ENCODE peak calls at places on chromosome 12, in seven cellular contexts. E is right lobe of liver, U is transverse colon, H is GM12892, N is esophagus muscularis mucosa, T is A549, Q is lower leg skin. W is an unnamed sample.

GRCh38 chr12:130872179-130873096 is 572 bp downstream of the RAN start:
- DNase-seq in E (no peak), U (peak), T (peak), H (peak), Q (no peak), N (no peak), W (peak)

GRCh38 chr12:71438670-71439361 is 782 bp upstream of the LGR5 start:
- DNase-seq in T (no peak), U (no peak), H (no peak), Q (no peak), N (no peak), E (no peak), W (no peak)

GRCh38 chr12:48219635-48220034 is 16.5 kb upstream of the OR10AD1 start:
- DNase-seq in T (no peak), N (no peak), E (no peak), H (no peak), Q (no peak), U (no peak), W (no peak)

GRCh38 chr12:89166525-89166934 is 185.8 kb downstream of the DUSP6 start:
- DNase-seq in H (no peak), N (no peak), T (no peak), E (no peak), U (no peak), Q (no peak), W (peak)

GRCh38 chr12:67026847-67027246 is 242.3 kb upstream of the CAND1 start:
- DNase-seq in Q (no peak), U (no peak), N (no peak), E (no peak), T (no peak), H (no peak), W (no peak)

GRCh38 chr12:18165889-18166288 is 75.9 kb upstream of the RERGL start:
- DNase-seq in U (no peak), T (no peak), E (no peak), N (no peak), Q (no peak), H (no peak), W (no peak)

GRCh38 chr12:38954119-38954746 is 48.8 kb upstream of the CPNE8 start:
- DNase-seq in E (no peak), T (no peak), Q (no peak), H (no peak), U (no peak), N (no peak), W (no peak)

GRCh38 chr12:1171657-1172056 is 180.6 kb downstream of the ERC1 start:
- DNase-seq in Q (no peak), H (no peak), T (no peak), U (no peak), N (no peak), E (no peak), W (no peak)

GRCh38 chr12:60278209-60278608 is 682.4 kb downstream of the SLC16A7 start:
- DNase-seq in H (no peak), N (no peak), E (no peak), U (no peak), Q (no peak), T (no peak), W (no peak)

GRCh38 chr12:62930546-62931425 is 4.2 kb downstream of the PPM1H start:
- DNase-seq in U (no peak), H (no peak), T (no peak), Q (no peak), E (no peak), N (no peak), W (no peak)

GRCh38 chr12:55694188-55694515 is 13.6 kb downstream of the ITGA7 start:
- DNase-seq in U (no peak), H (no peak), Q (no peak), E (peak), N (no peak), T (no peak), W (no peak)

GRCh38 chr12:4270016-4270669 is 3.4 kb upstream of the CCND2 start:
- DNase-seq in N (no peak), U (peak), E (no peak), Q (no peak), H (no peak), T (no peak), W (no peak)

GRCh38 chr12:70243510-70244331 is 488 bp downstream of the CNOT2 start:
- DNase-seq in E (peak), U (peak), Q (peak), N (peak), H (peak), T (peak), W (peak)

GRCh38 chr12:38713294-38713693 is 192.1 kb downstream of the CPNE8 start:
- DNase-seq in N (no peak), H (no peak), T (no peak), U (no peak), Q (no peak), E (no peak), W (no peak)

GRCh38 chr12:68469136-68469535 is 137.0 kb upstream of the MDM1 start:
- DNase-seq in T (no peak), E (no peak), Q (no peak), N (no peak), H (no peak), U (no peak), W (no peak)

GRCh38 chr12:56189336-56189917 is at the start of gene SMARCC2:
- DNase-seq in U (peak), Q (peak), H (peak), N (peak), E (peak), T (peak), W (peak)

GRCh38 chr12:90124914-90125313 is 416.3 kb upstream of the ATP2B1 start:
- DNase-seq in N (no peak), E (no peak), H (no peak), T (no peak), Q (no peak), U (no peak), W (no peak)

GRCh38 chr12:99282086-99282485 is 365.5 kb upstream of the GARIN6 start:
- DNase-seq in T (no peak), E (no peak), N (no peak), H (no peak), U (no peak), Q (no peak), W (no peak)

GRCh38 chr12:42483534-42483857 is 106.0 kb downstream of the PRICKLE1 start:
- DNase-seq in E (no peak), N (no peak), T (no peak), Q (no peak), U (peak), H (peak), W (peak)

GRCh38 chr12:17971850-17972249 is 118.1 kb downstream of the RERGL start:
- DNase-seq in T (no peak), E (no peak), U (no peak), N (no peak), Q (no peak), H (no peak), W (no peak)

GRCh38 chr12:67456281-67456918 is 187.2 kb downstream of the CAND1 start:
- DNase-seq in T (no peak), U (no peak), N (no peak), E (no peak), H (no peak), Q (no peak), W (no peak)

GRCh38 chr12:53295070-53295890 is at the start of gene PFDN5:
- DNase-seq in H (peak), E (peak), T (peak), Q (peak), N (peak), U (peak), W (peak)

GRCh38 chr12:131077931-131078391 is 124.3 kb downstream of the ADGRD1 start:
- DNase-seq in N (no peak), E (peak), H (no peak), Q (no peak), U (no peak), T (no peak), W (no peak)

GRCh38 chr12:9064815-9065606 is 50.7 kb downstream of the A2M start:
- DNase-seq in H (no peak), N (peak), E (peak), Q (peak), U (peak), T (peak), W (no peak)

GRCh38 chr12:82867782-82868505 is 181.2 kb downstream of the TMTC2 start:
- DNase-seq in N (no peak), E (no peak), Q (no peak), T (no peak), H (no peak), U (no peak), W (no peak)

GRCh38 chr12:9347328-9348127 is 139.3 kb upstream of the PZP start:
- DNase-seq in Q (no peak), U (no peak), T (no peak), E (no peak), H (no peak), N (no peak), W (no peak)

GRCh38 chr12:12835378-12836145 is 22.4 kb downstream of the DDX47 start:
- DNase-seq in E (no peak), U (no peak), Q (no peak), T (peak), H (no peak), N (no peak), W (no peak)

GRCh38 chr12:98456583-98457573 is 58.5 kb upstream of the TMPO start:
- DNase-seq in N (no peak), U (peak), E (peak), T (no peak), Q (no peak), H (peak), W (peak)

GRCh38 chr12:32107376-32108267 is 975 bp downstream of the BICD1 start:
- DNase-seq in H (no peak), N (no peak), T (peak), U (peak), Q (no peak), E (no peak), W (no peak)

GRCh38 chr12:32104572-32105355 is 1.9 kb upstream of the BICD1 start:
- DNase-seq in Q (no peak), T (no peak), U (no peak), E (no peak), N (no peak), H (no peak), W (no peak)

GRCh38 chr12:32108829-32109228 is 2.2 kb downstream of the BICD1 start:
- DNase-seq in Q (no peak), T (no peak), E (no peak), H (no peak), U (no peak), N (no peak), W (no peak)

GRCh38 chr12:32106153-32106516 is 512 bp upstream of the BICD1 start:
- DNase-seq in E (no peak), T (no peak), H (no peak), N (no peak), Q (no peak), U (no peak), W (no peak)

DNA sequence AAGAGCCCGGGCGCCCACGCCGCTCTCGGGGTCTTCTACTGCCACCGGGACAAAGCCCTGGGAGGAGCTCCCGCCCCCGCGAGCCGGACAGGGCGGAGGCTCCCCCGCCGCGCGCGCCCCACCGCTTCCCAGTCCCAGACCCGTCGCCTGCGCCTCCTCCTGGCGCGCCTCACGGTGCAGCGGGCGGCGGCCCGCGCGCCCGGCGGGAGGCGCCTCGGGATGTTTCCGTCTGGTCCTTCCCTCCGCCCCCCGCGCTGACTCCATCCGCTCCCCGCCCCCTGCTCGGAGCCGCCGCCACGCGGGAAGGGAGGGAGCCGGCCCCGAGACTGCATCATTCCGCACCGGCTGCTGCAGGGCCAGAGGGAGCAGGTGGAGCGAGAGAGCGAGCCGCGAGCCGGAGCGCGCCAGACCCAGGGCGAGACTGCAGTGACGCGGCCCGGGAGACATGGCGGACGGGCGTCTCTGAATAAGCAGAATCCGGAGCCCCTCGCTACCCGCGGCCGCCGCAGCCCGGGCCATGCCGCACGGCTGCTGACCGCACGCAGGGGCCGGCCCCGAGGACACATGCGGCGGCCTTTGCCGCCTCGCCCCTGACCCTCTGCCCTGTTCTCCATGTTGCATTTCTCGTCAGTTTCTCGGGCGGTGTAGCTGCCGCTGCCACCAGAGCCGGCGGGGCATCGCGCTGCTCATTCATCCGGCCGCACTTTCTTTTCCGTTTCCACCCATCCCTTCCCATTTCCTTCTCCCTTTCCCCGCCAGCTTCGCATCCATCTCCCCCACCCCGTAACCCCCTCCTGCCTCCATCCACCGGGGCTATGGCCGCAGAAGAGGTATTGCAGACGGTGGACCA is at the start of gene BICD1:
- DNase-seq in U (peak), E (peak), Q (peak), N (peak), H (peak), T (peak), W (peak)
- TF ChIP-seq POLR2A in U (peak), E (peak), Q (no peak), N (peak), H (peak), T (peak), W (peak)

DNA sequence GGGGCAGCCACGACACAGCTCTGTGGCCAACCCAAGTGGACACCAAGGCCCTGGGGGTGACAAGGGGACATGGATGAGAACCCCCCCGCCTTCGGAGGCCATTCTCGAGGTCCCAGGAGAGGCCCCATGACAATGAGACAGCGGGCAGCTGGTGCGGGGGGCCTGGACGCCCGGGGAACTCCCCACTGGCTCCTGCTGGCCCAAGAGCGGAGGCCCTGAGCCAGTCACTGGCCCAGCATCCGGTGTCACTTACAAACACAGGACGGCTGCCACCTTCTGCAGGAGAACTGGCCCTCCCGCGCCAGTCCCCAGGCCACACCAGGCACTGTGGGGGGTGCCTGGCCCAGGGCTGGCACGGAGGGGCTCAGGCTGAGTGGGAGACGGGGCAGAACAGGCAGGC is 51.4 kb downstream of the NCOR2 start:
- DNase-seq in H (no peak), Q (no peak), T (no peak), U (no peak), E (no peak), N (no peak), W (no peak)
- TF ChIP-seq POLR2A in H (no peak), Q (no peak), T (no peak), U (no peak), E (no peak), N (no peak), W (no peak)

GRCh38 chr12:121823727-121824115 is 19.9 kb downstream of the SETD1B start:
- DNase-seq in H (no peak), N (no peak), E (no peak), Q (no peak), U (no peak), T (no peak), W (no peak)
- TF ChIP-seq POLR2A in H (no peak), N (no peak), E (no peak), Q (no peak), U (no peak), T (no peak), W (no peak)

GRCh38 chr12:100376166-100376565 is 19.3 kb downstream of the SLC17A8 start:
- DNase-seq in T (no peak), Q (no peak), N (no peak), H (no peak), E (no peak), U (no peak), W (no peak)
- TF ChIP-seq POLR2A in T (no peak), Q (no peak), N (no peak), H (no peak), E (no peak), U (no peak), W (no peak)

DNA sequence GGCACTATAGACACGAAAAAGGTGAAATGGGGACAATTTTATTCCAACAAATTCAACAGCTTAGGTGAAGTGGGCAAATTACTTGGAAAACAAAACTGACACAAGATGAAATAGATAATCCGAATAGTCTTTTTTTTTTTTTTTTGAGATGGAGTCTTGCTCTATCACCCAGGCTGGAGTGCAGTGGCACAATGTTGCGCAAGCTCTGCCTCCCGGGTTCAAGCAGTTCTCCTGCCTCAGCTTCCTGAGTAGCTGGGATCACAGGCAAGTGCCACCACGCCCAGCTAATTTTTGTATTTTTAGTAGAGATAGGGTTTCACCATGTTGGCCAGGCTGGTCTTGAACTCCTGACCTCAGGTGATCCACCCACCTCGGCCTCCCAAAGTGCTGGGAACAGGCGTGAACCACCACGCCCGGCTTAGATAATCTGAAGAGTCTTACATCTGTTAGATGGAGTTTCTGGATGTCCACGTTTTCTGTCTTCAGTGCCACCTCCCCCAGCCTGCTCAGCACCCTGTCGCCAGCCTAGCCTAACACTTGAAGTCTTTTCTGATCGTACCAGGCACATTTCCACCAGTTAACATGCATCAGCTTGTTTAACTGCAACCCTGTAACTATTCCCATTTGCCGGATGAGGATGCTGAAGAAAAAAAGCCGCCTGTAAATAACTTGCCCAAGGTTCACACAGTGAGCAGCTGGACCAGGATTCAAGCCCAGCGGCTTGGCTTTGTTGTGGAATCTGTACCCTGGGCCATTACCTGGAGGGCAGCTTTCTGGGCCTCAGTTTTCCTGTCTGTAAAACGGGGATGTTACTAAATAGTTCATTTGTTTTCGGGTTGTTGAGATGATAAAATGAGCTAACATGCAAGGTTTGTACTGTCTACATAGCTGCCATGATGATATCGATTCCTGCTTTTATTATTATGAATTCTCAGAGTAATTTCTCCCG is 26.4 kb downstream of the FBRSL1 start:
- DNase-seq in T (no peak), Q (no peak), E (no peak), H (no peak), U (no peak), N (no peak), W (no peak)
- TF ChIP-seq POLR2A in T (no peak), Q (no peak), E (no peak), H (no peak), U (no peak), N (no peak), W (no peak)

GRCh38 chr12:57250956-57251355 is at the start of gene STAC3:
- DNase-seq in N (no peak), U (no peak), T (no peak), H (no peak), E (peak), Q (no peak), W (no peak)
- TF ChIP-seq POLR2A in N (no peak), U (no peak), T (no peak), H (no peak), E (no peak), Q (no peak), W (no peak)